ENCODE peak calls at places on chromosomes 13 and 19, in six cellular contexts. N is KBM-7; J is NCI-H1105; A is HuH-7.5; U is GM23338; K is activated naive CD8-positive, alpha-beta T cell treated with anti-CD3 and anti-CD28 coated beads for 36 hours. B is an unnamed sample.

GRCh38 chr13:45365558-45365885 is 24.5 kb upstream of the TPT1 start:
- DNase-seq in J (no peak), K (no peak), N (no peak), U (no peak), A (no peak), B (no peak)

GRCh38 chr13:33454844-33455256 is 169.3 kb upstream of the STARD13 start:
- DNase-seq in A (no peak), K (no peak), N (no peak), J (no peak), U (no peak), B (no peak)

GRCh38 chr19:7743425-7743841 is 3.9 kb downstream of the CD209 start:
- DNase-seq in J (no peak), N (no peak), K (peak), U (no peak), A (no peak), B (no peak)

GRCh38 chr19:15259900-15260299 is 27.7 kb upstream of the EPHX3 start:
- DNase-seq in U (no peak), J (no peak), A (no peak), N (no peak), K (no peak), B (no peak)

GRCh38 chr19:49533551-49534488 is 6.0 kb downstream of the RCN3 start:
- DNase-seq in A (no peak), U (peak), K (peak), J (peak), N (peak), B (peak)

GRCh38 chr13:98856983-98857382 is 104.5 kb upstream of the SLC15A1 start:
- DNase-seq in N (no peak), J (no peak), A (no peak), U (no peak), K (no peak), B (no peak)

GRCh38 chr13:98549006-98549727 is 27.7 kb downstream of the STK24 start:
- DNase-seq in J (no peak), A (no peak), K (no peak), U (no peak), N (peak), B (no peak)

GRCh38 chr19:37931941-37932655 is 25.1 kb downstream of the SIPA1L3 start:
- DNase-seq in K (no peak), U (peak), J (peak), A (peak), N (peak), B (peak)

GRCh38 chr13:51758691-51759090 is 45.3 kb downstream of the DHRS12 start:
- DNase-seq in J (no peak), U (no peak), A (no peak), K (no peak), N (no peak), B (no peak)

GRCh38 chr13:42548731-42549554 is 25.0 kb upstream of the TNFSF11 start:
- DNase-seq in K (no peak), A (no peak), N (peak), U (no peak), J (no peak), B (no peak)

GRCh38 chr13:41577437-41577836 is 120.1 kb downstream of the RGCC start:
- DNase-seq in N (no peak), U (no peak), A (no peak), K (no peak), J (no peak), B (no peak)

GRCh38 chr19:58335630-58336029 is 8.8 kb downstream of the ZSCAN22 start:
- DNase-seq in N (no peak), K (no peak), J (no peak), U (no peak), A (no peak), B (no peak)

GRCh38 chr13:21074601-21075302 is 13.4 kb upstream of the LATS2 start:
- DNase-seq in J (no peak), A (no peak), U (no peak), K (peak), N (peak), B (no peak)

GRCh38 chr19:9597027-9597426 is 12.7 kb upstream of the ZNF121 start:
- DNase-seq in J (no peak), N (no peak), U (no peak), A (no peak), K (no peak), B (no peak)

GRCh38 chr19:29491995-29492577 is 33.7 kb upstream of the VSTM2B start:
- DNase-seq in A (no peak), J (peak), U (no peak), K (no peak), N (no peak), B (no peak)

GRCh38 chr13:72457151-72457550 is 270.3 kb downstream of the MZT1 start:
- DNase-seq in K (no peak), J (no peak), A (no peak), N (no peak), U (peak), B (no peak)